ENCODE peak calls at places on chromosome 18, in five cellular contexts. T is MCF 10A, L is epithelial cell of proximal tubule, F is spleen, E is transverse colon. M is an unnamed sample.

GRCh38 chr18:11728247-11728646 is 39.2 kb downstream of the GNAL start:
- DNase-seq in T (peak; percentile 59), L (no peak), F (no peak), E (no peak), M (no peak)

GRCh38 chr18:36693931-36694661 is 134.7 kb downstream of the TPGS2 start:
- DNase-seq in T (no peak), L (no peak), F (no peak), E (no peak), M (no peak)

GRCh38 chr18:8960740-8961657 is 141.5 kb upstream of the NDUFV2 start:
- DNase-seq in T (peak; percentile 67), L (no peak), F (no peak), E (no peak), M (peak; percentile 53)

GRCh38 chr18:35191252-35192025 is 49.4 kb upstream of the ZNF397 start:
- DNase-seq in T (no peak), L (no peak), F (no peak), E (no peak), M (no peak)

GRCh38 chr18:71398530-71398929 is 1109.7 kb downstream of the SOCS6 start:
- DNase-seq in T (peak; percentile 45), L (peak; percentile 7), F (no peak), E (no peak), M (no peak)

GRCh38 chr18:55256568-55257289 is 297.5 kb upstream of the CCDC68 start:
- DNase-seq in T (no peak), L (peak; percentile 20), F (no peak), E (no peak), M (no peak)

GRCh38 chr18:35264409-35264808 is 23.6 kb downstream of the ZNF397 start:
- DNase-seq in T (no peak), L (no peak), F (no peak), E (no peak), M (no peak)

GRCh38 chr18:55504808-55505207 is 83.2 kb downstream of the TCF4 start:
- DNase-seq in T (no peak), L (no peak), F (no peak), E (no peak), M (no peak)

GRCh38 chr18:24181806-24182205 is 42.9 kb downstream of the CABYR start:
- DNase-seq in T (no peak), L (no peak), F (no peak), E (no peak), M (no peak)

GRCh38 chr18:48607049-48607984 is 68.5 kb downstream of the CTIF start:
- DNase-seq in T (peak; percentile 43), L (no peak), F (peak; percentile 61), E (no peak), M (no peak)

DNA sequence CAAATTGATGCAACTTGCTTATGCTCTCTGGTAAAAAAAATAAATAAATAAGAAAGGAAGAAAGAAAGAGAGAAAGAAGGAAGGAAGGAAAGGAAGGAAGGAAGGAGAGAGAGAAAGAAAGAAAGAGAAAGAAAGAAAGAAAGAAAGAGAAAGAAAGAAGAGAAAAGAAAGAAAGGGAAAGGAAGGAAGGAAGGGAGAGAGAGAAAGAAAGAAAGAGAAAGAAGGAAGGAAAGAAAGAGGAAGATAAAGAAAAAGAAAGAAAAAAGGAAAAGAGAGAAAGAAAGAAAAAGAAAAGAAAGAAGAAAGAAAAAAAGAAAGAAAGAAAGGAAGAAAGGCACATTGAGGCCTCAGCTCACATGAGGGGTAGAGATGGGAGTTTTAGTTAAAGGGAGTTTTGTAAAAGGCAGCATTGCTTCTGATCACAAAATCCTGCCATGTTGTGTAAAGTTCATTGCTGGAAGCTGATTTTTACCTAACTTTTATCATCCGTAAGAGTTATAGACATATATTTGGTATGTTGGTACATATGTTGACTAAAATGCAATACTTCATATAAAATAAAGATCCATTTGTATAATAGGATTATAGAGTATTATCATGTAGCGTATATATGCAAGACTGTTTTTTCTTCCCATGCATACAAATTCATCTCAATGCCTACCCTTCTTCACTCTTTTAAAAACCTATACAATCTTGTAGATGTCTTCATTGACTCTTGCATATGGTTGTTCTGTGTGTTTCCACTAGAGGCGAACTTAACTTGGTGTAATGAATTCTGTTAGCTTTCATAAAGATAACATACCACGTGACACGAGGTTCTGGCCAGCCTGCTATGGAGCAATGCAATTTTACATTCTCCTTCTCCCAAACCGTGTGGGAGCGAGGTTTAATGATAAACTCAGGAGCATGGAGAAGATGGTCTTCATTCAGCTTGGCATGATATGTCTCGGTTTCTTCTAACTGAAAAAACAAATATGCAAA is 32.8 kb downstream of the MYOM1 start:
- DNase-seq in T (no peak), L (no peak), F (no peak), E (no peak), M (no peak)
- TF ChIP-seq CTCF in T (no peak), L (peak; percentile 40), F (no peak), E (peak; percentile 52), M (no peak)

GRCh38 chr18:5970032-5970431 is 74.7 kb upstream of the TMEM200C start:
- DNase-seq in T (no peak), L (no peak), F (no peak), E (peak; percentile 18), M (no peak)
- TF ChIP-seq CTCF in T (no peak), L (no peak), F (no peak), E (no peak), M (no peak)

DNA sequence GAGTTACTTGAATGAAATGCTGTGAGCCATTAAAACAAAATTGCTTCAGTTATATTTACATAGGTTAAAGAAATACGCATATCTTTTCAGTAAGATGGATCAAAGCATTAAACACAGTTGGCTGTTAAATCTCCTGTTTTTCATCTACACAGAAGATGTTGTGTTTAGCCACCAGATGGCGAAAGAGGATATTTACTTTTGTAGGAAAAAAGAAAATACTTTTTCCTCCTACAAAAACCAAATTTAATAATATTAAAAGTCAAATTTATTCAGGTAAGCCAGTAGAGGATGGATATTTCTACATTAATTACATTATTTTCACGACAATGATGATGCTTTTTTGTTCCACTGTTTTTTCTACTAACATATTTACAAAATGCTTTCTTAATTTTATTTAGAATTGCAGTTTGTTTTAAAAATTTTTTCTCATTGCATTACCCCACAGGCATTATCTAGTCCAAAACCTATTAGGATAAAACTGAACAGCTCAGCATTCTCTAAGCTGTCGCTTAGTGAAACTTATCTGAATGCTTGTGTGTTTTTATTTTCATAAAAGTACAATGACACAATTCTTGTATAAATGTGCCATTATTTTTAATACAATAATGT is 173.7 kb downstream of the ASXL3 start:
- DNase-seq in T (peak; percentile 17), L (no peak), F (no peak), E (no peak), M (no peak)
- TF ChIP-seq CTCF in T (peak; percentile 32), L (peak; percentile 64), F (no peak), E (peak; percentile 41), M (peak; percentile 61)

GRCh38 chr18:3441290-3441689 is 8.7 kb upstream of the TGIF1 start:
- DNase-seq in T (peak; percentile 47), L (no peak), F (no peak), E (peak; percentile 18), M (no peak)
- TF ChIP-seq CTCF in T (no peak), L (peak; percentile 69), F (no peak), E (peak; percentile 51), M (peak; percentile 78)

GRCh38 chr18:23154823-23155517 is 19.7 kb downstream of the CABLES1 start:
- DNase-seq in T (no peak), L (no peak), F (no peak), E (no peak), M (no peak)
- TF ChIP-seq CTCF in T (no peak), L (no peak), F (no peak), E (no peak), M (no peak)

GRCh38 chr18:57644540-57644939 is 22.9 kb upstream of the NARS1 start:
- DNase-seq in T (peak; percentile 13), L (no peak), F (no peak), E (no peak), M (no peak)
- TF ChIP-seq CTCF in T (peak; percentile 26), L (peak; percentile 25), F (no peak), E (no peak), M (no peak)

DNA sequence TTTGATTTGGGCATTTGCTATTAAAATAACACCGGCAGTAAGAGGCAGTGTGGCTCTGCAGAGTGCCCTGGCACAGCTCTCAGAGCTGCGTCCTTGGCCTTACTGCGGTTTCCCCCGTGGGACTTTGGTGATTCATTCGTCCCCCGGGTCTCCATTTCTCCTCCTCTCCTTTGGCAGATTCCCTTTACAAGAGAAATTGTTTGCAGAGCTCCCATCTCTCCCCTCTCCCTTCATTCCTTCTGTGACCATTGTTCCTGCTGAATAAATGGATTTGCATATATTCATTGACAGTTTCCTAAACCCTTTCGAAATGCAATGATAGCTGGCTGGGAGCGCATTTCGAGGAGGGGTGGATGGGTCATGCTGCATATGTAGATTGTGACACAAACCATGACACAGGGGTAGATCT is 187.5 kb downstream of the VAPA start:
- DNase-seq in T (peak; percentile 57), L (no peak), F (no peak), E (no peak), M (no peak)
- TF ChIP-seq CTCF in T (no peak), L (no peak), F (no peak), E (no peak), M (no peak)

GRCh38 chr18:32072321-32072720 is 19.4 kb upstream of the RNF138 start:
- DNase-seq in T (peak; percentile 30), L (no peak), F (no peak), E (no peak), M (no peak)
- TF ChIP-seq CTCF in T (peak; percentile 37), L (peak; percentile 57), F (peak; percentile 51), E (peak; percentile 41), M (peak; percentile 55)

DNA sequence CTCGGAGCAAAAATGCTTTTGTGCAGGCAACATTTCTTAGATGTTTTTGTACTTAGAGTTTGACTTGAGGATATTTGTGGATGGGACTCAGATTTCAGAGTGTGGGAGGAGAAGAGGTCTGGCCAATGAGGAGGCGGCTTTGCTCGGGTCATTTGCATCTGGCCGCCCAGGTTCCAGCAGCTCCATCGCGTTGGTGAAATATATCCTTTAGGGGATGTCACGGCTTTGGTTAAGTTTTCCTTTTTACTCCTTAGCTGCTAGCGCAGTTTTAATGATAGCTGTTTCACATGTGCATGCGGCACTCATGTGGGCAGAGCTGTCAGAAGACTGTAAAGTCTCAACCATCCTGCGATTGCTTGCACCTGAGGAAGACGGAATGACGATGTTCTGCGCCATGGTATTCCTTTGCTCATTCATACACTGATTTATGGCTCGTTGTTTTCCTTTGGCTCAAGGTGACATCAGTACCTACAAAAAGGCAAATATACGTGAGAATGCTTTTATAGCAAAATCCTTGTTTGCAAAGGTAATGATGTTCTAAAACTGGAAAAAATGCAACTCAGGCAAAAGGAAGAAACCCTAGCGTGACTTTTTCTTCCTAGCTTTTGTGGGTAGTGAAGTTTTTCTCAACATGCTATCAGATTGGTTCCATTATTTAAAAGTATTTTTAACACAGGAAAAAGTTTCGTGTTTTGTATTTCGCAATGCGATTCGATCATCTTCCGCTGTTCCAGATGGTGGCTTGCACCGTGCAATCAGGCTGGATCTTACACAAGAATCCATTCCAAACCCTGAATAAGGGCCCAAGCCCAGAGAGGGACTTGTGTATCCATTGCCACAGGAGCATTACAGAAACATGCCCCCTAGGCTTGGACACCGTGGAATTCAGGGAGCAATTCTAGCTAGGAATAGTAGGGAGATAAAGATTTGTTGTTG is 70.5 kb upstream of the ZNF516 start:
- DNase-seq in T (peak; percentile 95), L (no peak), F (peak; percentile 84), E (peak; percentile 57), M (no peak)
- TF ChIP-seq CTCF in T (no peak), L (no peak), F (no peak), E (no peak), M (no peak)

M was measured in Panc1.